ENCODE peak calls at places on chromosomes 12 and 14, in four cellular contexts. One of them, this sample, is unnamed.

GRCh38 chr12:45760333-45760732 is 30.8 kb downstream of the ARID2 start:
- DNase-seq in brain microvascular endothelial cell: no peak
- DNase-seq in cardiac muscle cell: no peak
- DNase-seq in gastrocnemius medialis: no peak
- DNase-seq in this sample: no peak

GRCh38 chr14:77458249-77458950 is 507 bp downstream of the AHSA1 start:
- DNase-seq in brain microvascular endothelial cell: peak; percentile 24
- DNase-seq in gastrocnemius medialis: no peak
- DNase-seq in cardiac muscle cell: peak; percentile 52
- DNase-seq in this sample: peak; percentile 40

GRCh38 chr14:96189288-96189711 is 15.3 kb upstream of the BDKRB2 start:
- DNase-seq in gastrocnemius medialis: no peak
- DNase-seq in cardiac muscle cell: peak; percentile 34
- DNase-seq in brain microvascular endothelial cell: peak; percentile 32
- DNase-seq in this sample: peak; percentile 21

GRCh38 chr12:40769846-40770245 is 77.6 kb downstream of the CNTN1 start:
- DNase-seq in brain microvascular endothelial cell: no peak
- DNase-seq in cardiac muscle cell: no peak
- DNase-seq in gastrocnemius medialis: no peak
- DNase-seq in this sample: no peak

GRCh38 chr12:64621257-64621942 is 11.1 kb downstream of the RASSF3 start:
- DNase-seq in cardiac muscle cell: no peak
- DNase-seq in brain microvascular endothelial cell: peak; percentile 49
- DNase-seq in gastrocnemius medialis: no peak
- DNase-seq in this sample: no peak

GRCh38 chr12:101729842-101730241 is 9.4 kb downstream of the SYCP3 start:
- DNase-seq in brain microvascular endothelial cell: no peak
- DNase-seq in gastrocnemius medialis: no peak
- DNase-seq in cardiac muscle cell: no peak
- DNase-seq in this sample: no peak

GRCh38 chr14:104434214-104435076 is 145.1 kb upstream of the C14orf180 start:
- DNase-seq in gastrocnemius medialis: no peak
- DNase-seq in brain microvascular endothelial cell: no peak
- DNase-seq in cardiac muscle cell: no peak
- DNase-seq in this sample: no peak

GRCh38 chr14:103443106-103443505 is 57.9 kb downstream of the MARK3 start:
- DNase-seq in gastrocnemius medialis: no peak
- DNase-seq in cardiac muscle cell: no peak
- DNase-seq in brain microvascular endothelial cell: no peak
- DNase-seq in this sample: no peak

GRCh38 chr14:100421756-100422470 is 98.8 kb downstream of the SLC25A47 start:
- DNase-seq in brain microvascular endothelial cell: no peak
- DNase-seq in cardiac muscle cell: no peak
- DNase-seq in gastrocnemius medialis: no peak
- DNase-seq in this sample: no peak

GRCh38 chr14:60396718-60397343 is 89.0 kb downstream of the C14orf39 start:
- DNase-seq in brain microvascular endothelial cell: no peak
- DNase-seq in gastrocnemius medialis: no peak
- DNase-seq in cardiac muscle cell: no peak
- DNase-seq in this sample: no peak

GRCh38 chr12:121983546-121984205 is 38.0 kb upstream of the BCL7A start:
- DNase-seq in cardiac muscle cell: no peak
- DNase-seq in brain microvascular endothelial cell: no peak
- DNase-seq in gastrocnemius medialis: no peak
- DNase-seq in this sample: no peak

GRCh38 chr14:104978774-104979691 is 859 bp upstream of the AHNAK2 start:
- DNase-seq in cardiac muscle cell: no peak
- DNase-seq in gastrocnemius medialis: no peak
- DNase-seq in brain microvascular endothelial cell: no peak
- DNase-seq in this sample: no peak

GRCh38 chr14:75268638-75269550 is 9.7 kb upstream of the FOS start:
- DNase-seq in brain microvascular endothelial cell: no peak
- DNase-seq in gastrocnemius medialis: no peak
- DNase-seq in cardiac muscle cell: no peak
- DNase-seq in this sample: no peak

GRCh38 chr12:3303410-3304136 is 187.4 kb upstream of the PRMT8 start:
- DNase-seq in cardiac muscle cell: peak; percentile 73
- DNase-seq in brain microvascular endothelial cell: no peak
- DNase-seq in gastrocnemius medialis: no peak
- DNase-seq in this sample: peak; percentile 67

GRCh38 chr14:23555882-23556699 is at the start of gene THTPA:
- DNase-seq in cardiac muscle cell: peak; percentile 96
- DNase-seq in gastrocnemius medialis: peak; percentile 85
- DNase-seq in brain microvascular endothelial cell: peak; percentile 89
- DNase-seq in this sample: peak; percentile 74

GRCh38 chr14:100049220-100049619 is 16.0 kb upstream of the EVL start:
- DNase-seq in cardiac muscle cell: no peak
- DNase-seq in brain microvascular endothelial cell: peak; percentile 36
- DNase-seq in gastrocnemius medialis: no peak
- DNase-seq in this sample: no peak

GRCh38 chr12:98403936-98404335 is 111.5 kb upstream of the TMPO start:
- DNase-seq in cardiac muscle cell: no peak
- DNase-seq in gastrocnemius medialis: no peak
- DNase-seq in brain microvascular endothelial cell: no peak
- DNase-seq in this sample: no peak

GRCh38 chr14:64880382-64881121 is 845 bp upstream of the SPTB start:
- DNase-seq in cardiac muscle cell: peak; percentile 69
- DNase-seq in brain microvascular endothelial cell: no peak
- DNase-seq in gastrocnemius medialis: peak; percentile 38
- DNase-seq in this sample: no peak

GRCh38 chr12:108635201-108635996 is 1.7 kb upstream of the SELPLG start:
- DNase-seq in gastrocnemius medialis: no peak
- DNase-seq in brain microvascular endothelial cell: no peak
- DNase-seq in cardiac muscle cell: peak; percentile 56
- DNase-seq in this sample: no peak

GRCh38 chr14:68932219-68932618 is 46.9 kb downstream of the ACTN1 start:
- DNase-seq in gastrocnemius medialis: no peak
- DNase-seq in brain microvascular endothelial cell: no peak
- DNase-seq in cardiac muscle cell: no peak
- DNase-seq in this sample: no peak

GRCh38 chr12:16118586-16118985 is 158.9 kb downstream of the SLC15A5 start:
- DNase-seq in gastrocnemius medialis: no peak
- DNase-seq in brain microvascular endothelial cell: no peak
- DNase-seq in cardiac muscle cell: no peak
- DNase-seq in this sample: no peak

GRCh38 chr14:52351191-52351560 is 37.1 kb downstream of the PTGER2 start:
- DNase-seq in brain microvascular endothelial cell: no peak
- DNase-seq in cardiac muscle cell: peak; percentile 23
- DNase-seq in gastrocnemius medialis: no peak
- DNase-seq in this sample: no peak

GRCh38 chr14:78074546-78074945 is 95.6 kb upstream of the NRXN3 start:
- DNase-seq in gastrocnemius medialis: no peak
- DNase-seq in brain microvascular endothelial cell: no peak
- DNase-seq in cardiac muscle cell: peak; percentile 8
- DNase-seq in this sample: no peak

GRCh38 chr12:44253338-44253856 is 417.5 kb downstream of the TMEM117 start:
- DNase-seq in cardiac muscle cell: no peak
- DNase-seq in brain microvascular endothelial cell: no peak
- DNase-seq in gastrocnemius medialis: no peak
- DNase-seq in this sample: no peak

GRCh38 chr12:44248436-44248835 is 412.6 kb downstream of the TMEM117 start:
- DNase-seq in cardiac muscle cell: no peak
- DNase-seq in brain microvascular endothelial cell: no peak
- DNase-seq in gastrocnemius medialis: no peak
- DNase-seq in this sample: no peak

GRCh38 chr12:44246481-44247105 is 410.7 kb downstream of the TMEM117 start:
- DNase-seq in gastrocnemius medialis: no peak
- DNase-seq in cardiac muscle cell: no peak
- DNase-seq in brain microvascular endothelial cell: no peak
- DNase-seq in this sample: no peak

GRCh38 chr12:44245932-44246331 is 410.1 kb downstream of the TMEM117 start:
- DNase-seq in gastrocnemius medialis: no peak
- DNase-seq in brain microvascular endothelial cell: no peak
- DNase-seq in cardiac muscle cell: no peak
- DNase-seq in this sample: no peak

GRCh38 chr12:44247588-44247987 is 411.7 kb downstream of the TMEM117 start:
- DNase-seq in cardiac muscle cell: no peak
- DNase-seq in gastrocnemius medialis: no peak
- DNase-seq in brain microvascular endothelial cell: no peak
- DNase-seq in this sample: no peak
- TF ChIP-seq CTCF in cardiac muscle cell: no peak
- TF ChIP-seq CTCF in gastrocnemius medialis: no peak
- TF ChIP-seq CTCF in brain microvascular endothelial cell: no peak
- TF ChIP-seq CTCF in this sample: no peak

GRCh38 chr14:70190156-70190555 is 1.4 kb upstream of the SLC8A3 start:
- DNase-seq in brain microvascular endothelial cell: no peak
- DNase-seq in cardiac muscle cell: no peak
- DNase-seq in gastrocnemius medialis: no peak
- DNase-seq in this sample: no peak
- H3K27me3 ChIP-seq in brain microvascular endothelial cell: peaks cover 5% of the 10 kb centered on the region
- H3K27me3 ChIP-seq in cardiac muscle cell: peaks cover 72% of the 10 kb centered on the region
- H3K27me3 ChIP-seq in gastrocnemius medialis: no peaks in the 10 kb centered on the region
- H3K27me3 ChIP-seq in this sample: peaks cover 3% of the 10 kb centered on the region

DNA sequence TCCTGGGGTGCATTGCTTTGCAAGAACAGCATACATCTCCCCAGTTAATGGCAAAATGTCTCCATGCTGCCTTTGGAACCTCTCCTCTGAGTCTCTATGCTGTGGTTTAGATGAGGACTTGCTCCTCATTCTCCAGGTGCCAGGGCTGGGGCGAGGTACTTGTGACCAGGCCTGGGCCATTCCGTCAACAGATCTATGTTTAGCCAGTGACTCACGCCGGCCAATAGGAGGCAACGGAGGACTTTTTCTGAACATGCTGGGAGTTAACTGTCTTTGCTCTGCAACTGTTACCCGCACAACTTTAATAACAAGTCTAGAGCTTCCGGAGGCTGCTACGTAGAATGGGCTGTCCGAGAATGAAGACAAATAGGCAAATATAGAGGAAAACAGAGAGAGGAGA is 214.2 kb downstream of the GLT1D1 start:
- DNase-seq in gastrocnemius medialis: no peak
- DNase-seq in brain microvascular endothelial cell: peak; percentile 37
- DNase-seq in cardiac muscle cell: peak; percentile 12
- DNase-seq in this sample: no peak
- TF ChIP-seq CTCF in gastrocnemius medialis: no peak
- TF ChIP-seq CTCF in brain microvascular endothelial cell: peak; percentile 22
- TF ChIP-seq CTCF in cardiac muscle cell: no peak
- TF ChIP-seq CTCF in this sample: no peak

DNA sequence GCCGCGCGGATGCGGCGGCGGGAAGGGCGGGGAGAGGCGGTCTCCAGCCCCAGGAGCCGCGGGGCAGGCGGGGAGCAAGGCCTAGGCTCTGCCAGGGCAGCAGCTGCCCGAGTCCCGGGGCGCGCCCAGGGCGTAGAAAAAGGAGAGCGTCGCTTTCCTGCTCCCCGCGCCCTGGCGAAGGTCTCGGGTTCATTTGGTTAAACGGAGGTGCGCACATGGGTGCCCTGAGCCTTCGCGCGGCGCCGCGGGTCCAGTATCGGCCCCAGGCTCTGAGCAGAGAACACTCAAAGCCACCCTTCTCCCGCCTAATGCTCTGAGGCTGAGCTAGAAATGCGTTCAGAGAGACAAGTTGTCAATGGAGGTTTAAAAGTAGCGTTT is 1.4 kb downstream of the TMEM132C start:
- DNase-seq in gastrocnemius medialis: no peak
- DNase-seq in brain microvascular endothelial cell: no peak
- DNase-seq in cardiac muscle cell: peak; percentile 31
- DNase-seq in this sample: no peak
- H3K27me3 ChIP-seq in gastrocnemius medialis: peaks cover 36% of the 10 kb centered on the region
- H3K27me3 ChIP-seq in brain microvascular endothelial cell: peaks cover 19% of the 10 kb centered on the region
- H3K27me3 ChIP-seq in cardiac muscle cell: peaks cover 77% of the 10 kb centered on the region
- H3K27me3 ChIP-seq in this sample: peaks cover 5% of the 10 kb centered on the region

DNA sequence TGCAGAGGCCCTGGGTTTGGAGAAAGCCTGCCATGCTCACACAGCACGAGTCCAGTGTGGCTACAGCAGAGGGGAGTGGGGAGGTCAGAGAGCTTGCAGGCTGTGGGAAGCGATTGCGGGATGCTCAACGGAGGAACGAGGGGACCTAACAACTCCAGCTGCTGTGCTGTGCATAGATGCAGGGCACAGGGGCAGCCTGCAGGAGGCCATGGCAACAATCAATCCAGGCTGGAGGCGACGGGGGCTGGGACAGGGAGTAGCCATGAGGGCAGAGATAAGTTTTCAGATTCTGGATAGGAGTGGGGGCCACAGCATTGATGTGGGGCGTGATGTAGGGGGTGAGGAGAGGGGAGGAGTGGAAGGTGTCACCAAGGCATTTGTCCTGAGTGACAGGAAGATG is 20.6 kb downstream of the FAIM2 start:
- DNase-seq in cardiac muscle cell: no peak
- DNase-seq in brain microvascular endothelial cell: no peak
- DNase-seq in gastrocnemius medialis: no peak
- DNase-seq in this sample: no peak
- TF ChIP-seq CTCF in cardiac muscle cell: no peak
- TF ChIP-seq CTCF in brain microvascular endothelial cell: peak; percentile 38
- TF ChIP-seq CTCF in gastrocnemius medialis: no peak
- TF ChIP-seq CTCF in this sample: no peak

This sample was measured in bronchial epithelial cell.